ENCODE peak calls at places on chromosome 3, in six cellular contexts. P is pancreas, I is Peyer's patch, F is lung, J is right lobe of liver, E is OCI-LY7. W is an unnamed sample.

GRCh38 chr3:49582177-49582576 is 27.9 kb downstream of the BSN start:
- DNase-seq in J (no peak), F (no peak), I (no peak), E (no peak), P (no peak), W (no peak)

GRCh38 chr3:142319094-142319493 is 93.7 kb upstream of the GK5 start:
- DNase-seq in F (no peak), E (no peak), I (no peak), P (no peak), J (no peak), W (no peak)

GRCh38 chr3:153835540-153835939 is 285.6 kb upstream of the ARHGEF26 start:
- DNase-seq in P (no peak), E (no peak), J (no peak), F (no peak), I (no peak), W (no peak)

GRCh38 chr3:195039180-195039843 is 231.6 kb downstream of the XXYLT1 start:
- DNase-seq in F (no peak), E (no peak), I (peak), J (no peak), P (no peak), W (no peak)

GRCh38 chr3:12916159-12916558 is 74.8 kb upstream of the RPL32 start:
- DNase-seq in F (no peak), I (peak), J (no peak), P (no peak), E (no peak), W (no peak)

GRCh38 chr3:77825045-77825827 is 785.3 kb downstream of the ROBO2 start:
- DNase-seq in E (no peak), P (no peak), J (no peak), I (peak), F (peak), W (peak)

GRCh38 chr3:188884299-188885043 is 287.3 kb upstream of the TPRG1 start:
- DNase-seq in P (no peak), F (no peak), I (no peak), E (no peak), J (no peak), W (no peak)

GRCh38 chr3:126472277-126473006 is 3.2 kb downstream of the ZXDC start:
- DNase-seq in P (peak), F (peak), I (peak), J (peak), E (peak), W (peak)

GRCh38 chr3:45759851-45760250 is 36.5 kb downstream of the SLC6A20 start:
- DNase-seq in F (peak), P (no peak), I (peak), J (no peak), E (no peak), W (no peak)

GRCh38 chr3:101170047-101170771 is 150.2 kb downstream of the IMPG2 start:
- DNase-seq in F (no peak), E (no peak), I (no peak), J (no peak), P (no peak), W (no peak)

GRCh38 chr3:173778246-173778645 is 380.7 kb downstream of the NLGN1 start:
- DNase-seq in P (no peak), I (no peak), J (no peak), F (no peak), E (no peak), W (no peak)

GRCh38 chr3:15271785-15272381 is 60.5 kb downstream of the SH3BP5 start:
- DNase-seq in P (no peak), F (peak), J (peak), I (peak), E (peak), W (no peak)

GRCh38 chr3:43674345-43675085 is 16.2 kb upstream of the ABHD5 start:
- DNase-seq in E (no peak), J (no peak), F (no peak), I (no peak), P (no peak), W (no peak)

GRCh38 chr3:43926073-43926472 is 235.3 kb downstream of the ABHD5 start:
- DNase-seq in P (no peak), J (no peak), F (no peak), I (no peak), E (peak), W (no peak)

GRCh38 chr3:58581328-58582091 is 4.3 kb upstream of the FAM107A start:
- DNase-seq in F (no peak), P (no peak), E (no peak), I (no peak), J (no peak), W (no peak)

DNA sequence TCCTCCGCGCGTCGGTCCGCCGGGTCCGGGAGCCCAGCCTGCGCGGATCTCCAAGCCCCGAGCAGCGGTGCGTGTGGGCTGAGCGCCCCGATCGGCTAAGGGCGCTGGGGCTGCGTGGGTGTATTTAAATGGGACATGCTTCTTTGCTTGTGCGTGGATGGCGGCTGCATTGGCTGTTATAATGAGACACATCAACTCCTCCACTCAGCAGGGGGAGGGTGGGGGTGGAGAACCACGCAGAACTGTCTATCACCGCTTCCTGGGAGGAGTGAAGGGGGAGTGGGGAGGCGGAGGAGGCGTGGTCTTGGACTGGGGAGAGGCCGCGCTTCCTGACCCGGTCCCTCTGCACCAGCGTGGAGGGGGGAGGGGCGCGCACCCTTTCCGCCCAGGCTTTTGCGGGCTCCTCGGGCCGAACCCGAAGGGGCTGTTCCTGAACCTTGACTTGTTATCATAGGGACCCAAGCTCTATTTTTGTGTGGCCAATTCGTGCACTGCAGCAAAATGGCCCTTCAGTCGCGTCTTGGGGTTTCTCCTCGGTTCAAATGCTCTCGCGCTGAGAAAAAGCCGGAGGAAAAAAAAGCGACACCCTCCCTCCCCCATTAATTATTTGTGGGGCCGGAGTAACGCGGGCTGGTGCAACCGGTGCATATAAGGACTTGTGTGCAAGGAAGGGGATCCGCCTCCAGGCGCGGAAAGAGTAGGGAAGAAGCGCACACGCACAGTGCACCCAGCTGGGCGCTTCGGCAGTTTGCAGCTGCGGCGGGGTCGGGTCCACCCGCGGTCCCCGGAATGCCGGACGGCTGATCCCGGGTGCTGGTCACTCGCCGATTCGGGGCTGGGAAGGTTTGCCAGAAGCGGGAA is at the start of gene TNIK:
- DNase-seq in J (peak), F (peak), I (peak), P (peak), E (no peak), W (no peak)
- H3K27ac ChIP-seq in J (peak), F (peak), I (peak), P (peak), E (no peak), W (peak)

GRCh38 chr3:159923961-159924360 is 64.7 kb upstream of the IL12A start:
- DNase-seq in F (no peak), I (no peak), E (no peak), P (no peak), J (no peak), W (no peak)

GRCh38 chr3:159917141-159917540 is 71.5 kb upstream of the IL12A start:
- DNase-seq in I (no peak), F (no peak), J (no peak), P (no peak), E (no peak), W (no peak)

GRCh38 chr3:159922861-159923312 is 65.7 kb upstream of the IL12A start:
- DNase-seq in P (no peak), F (no peak), I (peak), J (no peak), E (peak), W (no peak)

GRCh38 chr3:159914421-159914820 is 74.2 kb upstream of the IL12A start:
- DNase-seq in F (no peak), P (no peak), J (no peak), E (no peak), I (no peak), W (no peak)

GRCh38 chr3:159919873-159920272 is 68.8 kb upstream of the IL12A start:
- DNase-seq in J (no peak), P (no peak), F (no peak), E (no peak), I (no peak), W (no peak)
- H3K27ac ChIP-seq in J (no peak), P (no peak), F (no peak), E (no peak), I (no peak), W (no peak)

DNA sequence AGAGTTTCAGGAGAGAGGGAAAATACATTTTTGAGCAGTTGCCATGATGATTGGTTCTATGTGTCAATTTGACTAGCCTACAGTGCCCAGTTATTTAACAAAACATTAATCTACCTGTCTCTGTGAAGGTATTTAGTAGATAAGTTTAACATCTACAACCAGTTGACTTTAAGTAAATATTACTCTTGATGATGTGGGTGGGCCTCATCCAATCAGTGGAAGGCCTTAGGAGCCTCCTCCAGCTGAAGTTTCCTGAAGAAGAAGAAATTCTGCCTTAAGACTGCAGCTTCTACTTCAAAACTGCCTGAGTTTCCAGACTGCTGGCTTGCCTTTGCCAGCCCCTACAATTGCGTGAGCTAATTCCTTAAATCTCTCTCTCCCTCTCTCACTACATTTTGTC is 93.6 kb downstream of the OXSM start:
- DNase-seq in J (no peak), F (no peak), I (no peak), E (no peak), P (no peak), W (no peak)
- H3K27ac ChIP-seq in J (no peak), F (no peak), I (no peak), E (no peak), P (no peak), W (no peak)

DNA sequence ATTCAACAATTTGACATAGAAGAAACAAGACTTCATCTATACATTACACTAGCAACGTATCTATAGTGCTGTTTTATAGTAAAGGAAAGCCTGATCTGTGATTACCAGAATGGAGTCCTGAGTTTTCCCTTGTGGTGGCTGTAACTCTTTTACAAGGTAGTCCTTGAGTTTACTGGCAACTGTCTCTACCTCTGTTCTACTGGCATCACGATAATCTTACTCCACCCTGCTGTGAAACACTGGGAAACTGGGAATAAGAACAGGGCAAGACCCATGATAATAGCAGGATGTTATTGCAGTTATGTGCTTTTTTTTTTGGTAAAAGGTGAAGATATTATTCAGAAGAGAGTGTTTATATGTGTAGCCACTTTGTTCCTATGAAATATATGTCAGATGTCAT is 12.4 kb upstream of the HHLA2 start:
- DNase-seq in J (no peak), I (no peak), E (no peak), P (no peak), F (no peak), W (no peak)
- H3K27ac ChIP-seq in J (no peak), I (no peak), E (no peak), P (no peak), F (peak), W (no peak)

GRCh38 chr3:9402410-9403228 is 5.2 kb downstream of the SETD5 start:
- DNase-seq in I (peak), E (no peak), J (peak), P (peak), F (no peak), W (no peak)
- H3K27ac ChIP-seq in I (no peak), E (peak), J (peak), P (peak), F (peak), W (peak)

DNA sequence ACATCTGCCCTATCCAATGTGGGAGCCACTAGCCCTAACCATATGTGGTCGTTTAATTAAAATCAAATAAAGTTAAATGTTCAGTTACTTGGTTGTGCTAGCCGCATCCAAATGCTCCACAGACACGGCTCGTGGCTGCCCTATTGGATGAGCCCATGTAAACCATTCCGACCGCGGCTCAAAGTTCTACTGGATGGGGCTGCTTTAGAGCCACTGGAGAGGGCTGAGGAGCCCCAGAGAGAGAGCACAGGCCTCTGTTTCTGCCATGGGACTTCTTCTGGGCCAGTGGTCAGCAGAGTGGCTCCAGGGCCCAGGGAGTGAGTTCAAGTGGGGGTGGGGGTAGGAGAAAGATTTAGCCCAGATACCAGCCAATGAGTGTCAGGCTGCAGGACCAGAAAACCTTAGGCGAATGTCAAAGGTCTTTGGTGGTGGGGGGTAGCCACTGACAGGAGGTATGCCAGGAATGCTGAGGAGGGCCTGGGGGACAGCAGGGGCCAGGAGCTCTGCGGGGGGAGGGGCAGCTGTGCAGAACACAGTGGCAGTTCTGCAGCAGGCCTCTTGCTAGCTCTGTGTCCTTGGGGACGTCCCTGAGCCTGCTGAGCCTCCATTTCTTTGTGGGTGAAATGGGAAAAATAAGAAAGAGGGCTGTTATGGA is 30.1 kb downstream of the SPSB4 start:
- DNase-seq in P (no peak), I (no peak), J (no peak), F (no peak), E (no peak), W (no peak)
- H3K27ac ChIP-seq in P (no peak), I (no peak), J (no peak), F (no peak), E (no peak), W (no peak)

DNA sequence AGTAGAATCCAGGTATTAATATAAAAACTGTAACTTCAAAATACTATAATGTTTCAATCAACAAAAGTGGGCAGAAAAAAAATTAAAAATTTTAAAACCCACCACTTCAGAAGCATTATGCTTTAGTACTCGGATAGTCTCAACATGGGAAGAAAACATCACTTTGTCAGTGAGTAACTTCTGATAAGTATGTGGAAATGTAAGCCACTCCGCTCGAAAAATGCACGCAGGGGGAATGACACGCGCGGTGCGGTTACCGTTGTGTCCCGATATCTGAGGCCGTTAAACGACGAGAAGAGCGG is 656 bp downstream of the NGLY1 start:
- DNase-seq in I (no peak), J (no peak), F (no peak), E (no peak), P (no peak), W (no peak)
- H3K27ac ChIP-seq in I (peak), J (peak), F (peak), E (peak), P (peak), W (peak)

GRCh38 chr3:113260980-113261920 is 49.9 kb downstream of the BOC start:
- DNase-seq in F (no peak), P (no peak), E (no peak), J (no peak), I (no peak), W (no peak)
- H3K27ac ChIP-seq in F (peak), P (no peak), E (no peak), J (no peak), I (no peak), W (no peak)

GRCh38 chr3:193563999-193564398 is 9.3 kb upstream of the ATP13A4 start:
- DNase-seq in E (peak), F (peak), P (no peak), I (peak), J (peak), W (no peak)
- H3K27ac ChIP-seq in E (no peak), F (no peak), P (no peak), I (no peak), J (no peak), W (no peak)

GRCh38 chr3:124788254-124788745 is 58.0 kb downstream of the UMPS start:
- DNase-seq in E (no peak), P (no peak), F (no peak), J (no peak), I (no peak), W (no peak)
- H3K27ac ChIP-seq in E (no peak), P (no peak), F (no peak), J (no peak), I (no peak), W (no peak)

W was measured in epithelial cell of prostate.